ENCODE peak calls at places on chromosomes 11 and 22, in six cellular contexts. E, S, P, Y, B and K are unnamed samples.
A peak's percentile ranks its signal among the peaks of the same experiment; 100 is the strongest.

GRCh38 chr11:95084509-95084908 is 5.1 kb upstream of the ENDOD1 start:
- DNase-seq in B (no peak), P (no peak), S (no peak), Y (no peak), E (no peak), K (no peak)

GRCh38 chr22:20881869-20882815 is 23.3 kb downstream of the SNAP29 start:
- DNase-seq in Y (no peak), P (no peak), S (no peak), B (no peak), E (no peak), K (no peak)

GRCh38 chr11:45110562-45110961 is 35.9 kb upstream of the PRDM11 start:
- DNase-seq in Y (peak; percentile 72), E (peak; percentile 64), P (peak; percentile 67), B (peak; percentile 76), S (peak; percentile 56), K (peak; percentile 80)

GRCh38 chr11:128775513-128775912 is 81.6 kb downstream of the FLI1 start:
- DNase-seq in Y (no peak), S (no peak), E (no peak), P (no peak), B (no peak), K (no peak)

GRCh38 chr22:23161574-23161973 is 16.3 kb downstream of the RAB36 start:
- DNase-seq in E (no peak), S (no peak), P (no peak), B (no peak), Y (no peak), K (no peak)

GRCh38 chr11:19890308-19890707 is 177.7 kb downstream of the NAV2 start:
- DNase-seq in Y (no peak), S (no peak), P (no peak), B (no peak), E (no peak), K (no peak)

GRCh38 chr11:120651396-120651795 is 139.8 kb downstream of the GRIK4 start:
- DNase-seq in P (no peak), S (no peak), E (no peak), B (no peak), Y (no peak), K (no peak)

GRCh38 chr22:20566420-20567260 is 59.2 kb downstream of the MED15 start:
- DNase-seq in P (no peak), E (no peak), S (no peak), Y (no peak), B (no peak), K (no peak)

GRCh38 chr11:109641549-109641948 is 219.6 kb downstream of the C11orf87 start:
- DNase-seq in Y (peak; percentile 3), B (no peak), E (no peak), S (no peak), P (no peak), K (no peak)

GRCh38 chr11:95577716-95578460 is 211.7 kb downstream of the FAM76B start:
- DNase-seq in B (no peak), P (no peak), Y (no peak), S (no peak), E (no peak), K (no peak)

GRCh38 chr11:64869571-64870175 is 8.7 kb downstream of the EHD1 start:
- DNase-seq in B (no peak), P (no peak), S (no peak), E (no peak), Y (peak; percentile 42), K (no peak)

GRCh38 chr11:44766112-44766971 is 39.6 kb downstream of the TSPAN18 start:
- DNase-seq in Y (no peak), S (peak; percentile 38), P (peak; percentile 37), B (peak; percentile 76), E (no peak), K (no peak)

GRCh38 chr11:114215428-114215827 is 80.8 kb upstream of the NNMT start:
- DNase-seq in B (no peak), P (peak; percentile 32), S (no peak), E (no peak), Y (no peak), K (no peak)

GRCh38 chr11:73273246-73273890 is 1.2 kb downstream of the P2RY6 start:
- DNase-seq in S (no peak), P (no peak), Y (no peak), E (no peak), B (peak; percentile 57), K (no peak)

DNA sequence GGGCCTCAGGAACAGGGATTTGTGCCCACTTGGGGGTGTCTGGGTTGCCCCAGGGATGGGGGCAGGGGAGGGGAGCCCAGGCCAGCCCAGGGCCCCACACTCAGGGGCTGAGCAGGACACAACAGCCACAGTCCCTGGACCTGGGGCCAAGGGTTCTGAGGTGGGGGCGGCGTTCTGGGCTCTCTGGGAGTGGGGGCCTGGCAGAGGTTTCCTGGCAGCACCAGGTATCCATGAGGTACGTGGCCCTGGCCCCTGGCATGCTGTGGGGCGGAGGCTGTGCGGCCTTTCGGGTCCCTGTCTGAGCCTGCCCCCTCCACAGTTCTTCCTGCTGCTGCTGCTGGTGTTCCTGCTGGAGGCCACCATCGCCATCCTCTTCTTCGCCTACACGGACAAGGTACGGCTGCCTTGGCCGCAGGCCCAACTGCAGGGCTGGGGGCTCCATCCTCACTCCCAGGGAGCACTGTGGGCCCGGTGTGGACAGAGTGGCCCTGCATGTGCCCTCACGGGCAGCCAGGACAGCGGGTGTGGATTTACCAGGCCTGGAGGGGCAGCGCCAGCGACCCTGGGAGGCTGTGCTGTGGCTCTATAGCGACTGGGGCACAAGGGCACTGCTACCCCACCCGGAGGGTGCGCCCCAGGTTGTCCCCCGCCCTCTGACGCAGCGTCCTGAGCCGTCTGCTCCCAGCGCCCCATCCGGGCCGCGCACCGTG is 21.6 kb downstream of the TSPAN4 start:
- DNase-seq in B (no peak), E (no peak), Y (no peak), S (peak; percentile 53), P (no peak), K (no peak)
- TF ChIP-seq JUND in B (no peak), E (no peak), Y (no peak), S (no peak), P (no peak), K (no peak)

GRCh38 chr22:18068381-18068988 is 9.3 kb upstream of the PEX26 start:
- DNase-seq in E (no peak), B (no peak), S (no peak), Y (peak; percentile 55), P (no peak), K (peak; percentile 36)

GRCh38 chr22:18068991-18069390 is 8.8 kb upstream of the PEX26 start:
- DNase-seq in P (no peak), Y (no peak), E (no peak), B (no peak), S (no peak), K (no peak)

GRCh38 chr22:18071968-18072310 is 5.9 kb upstream of the PEX26 start:
- DNase-seq in Y (no peak), S (no peak), B (no peak), E (no peak), P (no peak), K (no peak)

GRCh38 chr22:18070041-18070440 is 7.7 kb upstream of the PEX26 start:
- DNase-seq in B (no peak), E (no peak), Y (no peak), P (no peak), S (no peak), K (no peak)

DNA sequence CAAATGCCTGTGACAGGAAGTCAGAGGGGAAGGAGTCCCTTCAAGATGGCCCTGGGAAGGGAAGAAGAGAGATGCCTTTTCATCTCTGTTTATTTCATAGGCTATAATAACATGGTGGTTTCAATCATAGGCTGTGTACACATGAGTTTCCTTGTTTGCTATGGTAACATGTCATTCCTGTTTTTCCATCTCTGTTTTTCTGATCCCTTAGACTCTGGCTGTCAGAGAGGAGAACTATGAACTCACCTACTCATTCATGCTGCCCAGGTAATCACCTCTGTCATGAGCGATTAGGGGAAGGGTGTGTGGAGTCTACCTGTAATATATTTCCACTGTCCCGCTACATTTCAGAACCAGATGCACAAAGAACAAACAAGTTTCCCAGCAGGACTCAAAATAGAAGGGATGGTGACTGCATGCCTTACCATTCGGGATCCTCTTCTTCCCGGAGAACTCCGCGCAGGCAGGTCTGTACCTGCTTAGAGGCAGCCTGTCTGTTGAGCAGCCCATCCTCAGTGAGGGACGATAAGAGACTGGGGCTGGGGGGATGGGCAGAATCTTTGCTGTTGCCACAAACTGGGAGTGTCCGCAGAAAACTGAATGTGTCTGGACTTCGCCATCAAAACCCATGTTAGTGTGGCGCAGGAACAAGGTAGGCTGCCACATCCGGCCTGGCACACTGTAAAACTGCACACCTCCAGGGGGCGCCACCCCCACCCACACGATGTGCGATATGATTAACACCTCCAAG is 7.1 kb upstream of the PEX26 start:
- DNase-seq in B (no peak), Y (peak; percentile 25), S (peak; percentile 53), E (no peak), P (no peak), K (peak; percentile 75)
- TF ChIP-seq JUND in B (no peak), Y (no peak), S (no peak), E (no peak), P (no peak), K (no peak)

GRCh38 chr11:78262710-78263109 is 74.0 kb downstream of the USP35 start:
- DNase-seq in S (no peak), Y (no peak), P (no peak), E (no peak), B (no peak), K (no peak)
- TF ChIP-seq JUND in S (no peak), Y (no peak), P (no peak), E (no peak), B (no peak), K (no peak)

DNA sequence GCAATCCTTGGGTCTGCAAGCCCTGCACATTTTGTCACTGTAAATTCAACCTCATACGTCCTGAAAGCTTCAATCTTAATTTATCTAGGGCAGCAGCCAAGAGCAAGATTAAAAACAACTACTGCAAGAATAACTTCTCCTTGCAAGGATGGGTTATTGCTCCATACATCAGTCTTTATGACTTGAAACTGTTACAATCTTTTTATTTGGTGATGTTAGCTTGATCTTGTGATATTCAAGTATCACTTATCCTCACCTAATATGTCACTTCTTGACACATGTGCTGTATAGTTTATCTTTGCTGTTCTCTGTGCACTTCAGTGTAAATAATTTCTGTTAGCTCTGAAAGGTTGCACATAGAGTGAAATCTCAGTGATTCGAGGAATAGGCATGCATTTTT is 14.7 kb upstream of the APLP2 start:
- DNase-seq in S (no peak), B (no peak), P (no peak), Y (no peak), E (no peak), K (no peak)
- TF ChIP-seq JUND in S (no peak), B (no peak), P (no peak), Y (no peak), E (no peak), K (no peak)

DNA sequence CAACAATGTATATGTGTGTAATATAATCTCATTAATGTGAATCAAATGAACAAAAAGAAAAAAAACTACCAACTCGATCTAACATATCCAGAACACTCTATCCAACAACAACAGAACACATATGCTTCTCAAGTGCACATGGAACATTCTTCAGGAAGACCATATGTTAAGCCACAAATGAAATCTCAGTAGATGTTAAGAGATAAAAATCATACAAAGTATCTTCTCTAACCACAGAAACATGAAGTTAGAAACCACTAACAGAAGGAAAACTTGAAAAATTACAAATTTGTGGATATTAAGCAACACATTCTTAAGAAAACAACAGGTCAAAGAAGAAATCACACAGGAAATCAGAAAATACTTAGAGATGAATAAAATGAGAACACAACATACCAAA is 25.5 kb upstream of the TMEM45B start:
- DNase-seq in B (no peak), P (no peak), S (no peak), Y (no peak), E (no peak), K (no peak)
- TF ChIP-seq JUND in B (no peak), P (no peak), S (no peak), Y (no peak), E (no peak), K (no peak)

GRCh38 chr22:49849161-49850020 is 4.3 kb upstream of the ZBED4 start:
- DNase-seq in E (no peak), Y (no peak), B (peak; percentile 54), S (no peak), P (no peak), K (no peak)
- TF ChIP-seq JUND in E (no peak), Y (no peak), B (no peak), S (no peak), P (no peak), K (no peak)

GRCh38 chr11:103322861-103323260 is 213.6 kb downstream of the DYNC2H1 start:
- DNase-seq in P (no peak), S (no peak), E (no peak), B (no peak), Y (no peak), K (no peak)
- TF ChIP-seq JUND in P (no peak), S (no peak), E (no peak), B (no peak), Y (no peak), K (no peak)